ENCODE peak calls at places on chromosomes 5 and 9, in seven cellular contexts. One of them, this sample, is unnamed.

GRCh38 chr5:33788922-33789321 is 102.9 kb downstream of the ADAMTS12 start:
- DNase-seq in lower leg skin: no peak
- DNase-seq in GM23338: no peak
- DNase-seq in fibroblast of pulmonary artery: peak; percentile 96
- DNase-seq in HepG2: no peak
- DNase-seq in NB4: no peak
- DNase-seq in AG04449: peak; percentile 97
- DNase-seq in this sample: peak; percentile 96

GRCh38 chr5:139709587-139710369 is 61.6 kb downstream of the CXXC5 start:
- DNase-seq in lower leg skin: no peak
- DNase-seq in GM23338: peak; percentile 86
- DNase-seq in fibroblast of pulmonary artery: no peak
- DNase-seq in HepG2: no peak
- DNase-seq in NB4: peak; percentile 78
- DNase-seq in AG04449: no peak
- DNase-seq in this sample: peak; percentile 11

GRCh38 chr9:124001445-124001799 is 10.1 kb upstream of the LHX2 start:
- DNase-seq in lower leg skin: no peak
- DNase-seq in GM23338: no peak
- DNase-seq in fibroblast of pulmonary artery: no peak
- DNase-seq in HepG2: no peak
- DNase-seq in NB4: no peak
- DNase-seq in AG04449: no peak
- DNase-seq in this sample: no peak

GRCh38 chr5:106759581-106759980 is 911.2 kb downstream of the EFNA5 start:
- DNase-seq in lower leg skin: no peak
- DNase-seq in GM23338: no peak
- DNase-seq in fibroblast of pulmonary artery: peak; percentile 3
- DNase-seq in HepG2: no peak
- DNase-seq in NB4: no peak
- DNase-seq in AG04449: no peak
- DNase-seq in this sample: peak; percentile 1

GRCh38 chr9:99445377-99445891 is 223.4 kb downstream of the SEC61B start:
- DNase-seq in lower leg skin: peak; percentile 92
- DNase-seq in GM23338: no peak
- DNase-seq in fibroblast of pulmonary artery: peak; percentile 83
- DNase-seq in HepG2: no peak
- DNase-seq in NB4: no peak
- DNase-seq in AG04449: peak; percentile 83
- DNase-seq in this sample: peak; percentile 31

GRCh38 chr5:33148076-33148501 is 292.7 kb upstream of the TARS1 start:
- DNase-seq in lower leg skin: no peak
- DNase-seq in GM23338: no peak
- DNase-seq in fibroblast of pulmonary artery: peak; percentile 88
- DNase-seq in HepG2: peak; percentile 14
- DNase-seq in NB4: no peak
- DNase-seq in AG04449: peak; percentile 82
- DNase-seq in this sample: peak; percentile 76

GRCh38 chr9:35073276-35073607 is 817 bp upstream of the VCP start:
- DNase-seq in lower leg skin: peak; percentile 50
- DNase-seq in GM23338: no peak
- DNase-seq in fibroblast of pulmonary artery: no peak
- DNase-seq in HepG2: no peak
- DNase-seq in NB4: no peak
- DNase-seq in AG04449: no peak
- DNase-seq in this sample: no peak

GRCh38 chr9:110623462-110624025 is 44.0 kb upstream of the SVEP1 start:
- DNase-seq in lower leg skin: no peak
- DNase-seq in GM23338: peak; percentile 79
- DNase-seq in fibroblast of pulmonary artery: peak; percentile 80
- DNase-seq in HepG2: peak; percentile 55
- DNase-seq in NB4: peak; percentile 60
- DNase-seq in AG04449: no peak
- DNase-seq in this sample: peak; percentile 78

GRCh38 chr5:114122852-114123251 is 239.0 kb upstream of the KCNN2 start:
- DNase-seq in lower leg skin: no peak
- DNase-seq in GM23338: no peak
- DNase-seq in fibroblast of pulmonary artery: no peak
- DNase-seq in HepG2: no peak
- DNase-seq in NB4: no peak
- DNase-seq in AG04449: no peak
- DNase-seq in this sample: no peak

GRCh38 chr5:96434201-96434645 is 1.2 kb upstream of the PCSK1 start:
- DNase-seq in lower leg skin: no peak
- DNase-seq in GM23338: peak; percentile 93
- DNase-seq in fibroblast of pulmonary artery: peak; percentile 87
- DNase-seq in HepG2: peak; percentile 48
- DNase-seq in NB4: peak; percentile 72
- DNase-seq in AG04449: peak; percentile 10
- DNase-seq in this sample: peak; percentile 72

GRCh38 chr9:134390947-134391318 is 64.7 kb downstream of the RXRA start:
- DNase-seq in lower leg skin: no peak
- DNase-seq in GM23338: no peak
- DNase-seq in fibroblast of pulmonary artery: no peak
- DNase-seq in HepG2: no peak
- DNase-seq in NB4: no peak
- DNase-seq in AG04449: no peak
- DNase-seq in this sample: no peak

GRCh38 chr9:81823672-81824554 is 104.3 kb upstream of the SPATA31D4 start:
- DNase-seq in lower leg skin: no peak
- DNase-seq in GM23338: no peak
- DNase-seq in fibroblast of pulmonary artery: no peak
- DNase-seq in HepG2: no peak
- DNase-seq in NB4: no peak
- DNase-seq in AG04449: no peak
- DNase-seq in this sample: no peak

GRCh38 chr5:111932628-111933027 is 175.6 kb upstream of the NREP start:
- DNase-seq in lower leg skin: no peak
- DNase-seq in GM23338: no peak
- DNase-seq in fibroblast of pulmonary artery: no peak
- DNase-seq in HepG2: no peak
- DNase-seq in NB4: no peak
- DNase-seq in AG04449: no peak
- DNase-seq in this sample: no peak

GRCh38 chr5:157323107-157323706 is 57.3 kb downstream of the CYFIP2 start:
- DNase-seq in lower leg skin: no peak
- DNase-seq in GM23338: peak; percentile 60
- DNase-seq in fibroblast of pulmonary artery: no peak
- DNase-seq in HepG2: no peak
- DNase-seq in NB4: no peak
- DNase-seq in AG04449: no peak
- DNase-seq in this sample: no peak

GRCh38 chr9:112034216-112034611 is 137.6 kb downstream of the UGCG start:
- DNase-seq in lower leg skin: no peak
- DNase-seq in GM23338: no peak
- DNase-seq in fibroblast of pulmonary artery: no peak
- DNase-seq in HepG2: no peak
- DNase-seq in NB4: no peak
- DNase-seq in AG04449: no peak
- DNase-seq in this sample: no peak

GRCh38 chr5:68182534-68182933 is 33.0 kb upstream of the PIK3R1 start:
- DNase-seq in lower leg skin: no peak
- DNase-seq in GM23338: no peak
- DNase-seq in fibroblast of pulmonary artery: no peak
- DNase-seq in HepG2: no peak
- DNase-seq in NB4: no peak
- DNase-seq in AG04449: no peak
- DNase-seq in this sample: no peak

GRCh38 chr5:68189171-68189570 is 26.4 kb upstream of the PIK3R1 start:
- DNase-seq in lower leg skin: no peak
- DNase-seq in GM23338: no peak
- DNase-seq in fibroblast of pulmonary artery: no peak
- DNase-seq in HepG2: no peak
- DNase-seq in NB4: no peak
- DNase-seq in AG04449: no peak
- DNase-seq in this sample: no peak

GRCh38 chr5:68192679-68193060 is 22.9 kb upstream of the PIK3R1 start:
- DNase-seq in lower leg skin: no peak
- DNase-seq in GM23338: no peak
- DNase-seq in fibroblast of pulmonary artery: no peak
- DNase-seq in HepG2: no peak
- DNase-seq in NB4: no peak
- DNase-seq in AG04449: no peak
- DNase-seq in this sample: no peak

GRCh38 chr5:68189613-68190012 is 25.9 kb upstream of the PIK3R1 start:
- DNase-seq in lower leg skin: no peak
- DNase-seq in GM23338: no peak
- DNase-seq in fibroblast of pulmonary artery: no peak
- DNase-seq in HepG2: no peak
- DNase-seq in NB4: no peak
- DNase-seq in AG04449: no peak
- DNase-seq in this sample: no peak

DNA sequence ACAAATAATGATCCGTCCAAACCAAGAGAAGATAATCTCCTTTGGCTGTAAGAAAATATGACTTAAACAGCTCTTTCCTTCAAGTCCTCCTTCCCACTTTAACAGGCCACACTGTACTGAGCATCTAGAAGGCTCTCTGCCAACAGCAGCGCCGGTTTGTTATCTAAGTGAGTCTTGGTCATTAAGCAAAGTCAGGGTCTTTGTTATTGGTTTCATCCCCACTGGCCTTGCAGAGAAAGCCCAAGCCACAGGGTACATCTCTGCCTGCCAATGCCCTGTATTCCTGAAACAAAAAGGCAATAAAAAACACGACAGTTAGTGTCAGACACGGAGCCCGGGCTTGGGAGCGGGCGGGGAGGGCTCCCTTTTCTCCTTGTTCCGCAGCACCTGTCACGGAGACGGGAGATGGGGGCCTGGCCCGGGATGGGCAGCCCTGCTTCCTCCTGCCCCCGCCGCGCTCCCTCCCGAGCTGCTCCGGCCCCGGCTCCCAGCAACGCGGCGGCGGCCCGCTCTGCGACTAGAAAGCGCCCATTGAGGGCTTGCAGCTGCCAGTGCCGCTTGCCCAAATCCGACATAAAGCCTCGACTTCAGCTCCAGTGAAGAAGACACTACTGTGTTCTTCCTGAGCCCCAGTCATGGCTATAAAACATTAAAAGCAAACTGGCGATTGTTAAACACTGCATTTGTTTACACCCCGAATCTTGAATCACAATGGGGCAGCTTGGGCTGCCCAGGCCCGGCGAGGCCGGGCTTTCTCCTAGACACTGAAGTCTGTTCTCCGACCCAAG is 28.1 kb upstream of the PIK3R1 start:
- DNase-seq in lower leg skin: no peak
- DNase-seq in GM23338: peak; percentile 75
- DNase-seq in fibroblast of pulmonary artery: peak; percentile 37
- DNase-seq in HepG2: no peak
- DNase-seq in NB4: no peak
- DNase-seq in AG04449: no peak
- DNase-seq in this sample: peak; percentile 46
- H3K4me3 ChIP-seq in lower leg skin: no peak overlapping the region
- H3K4me3 ChIP-seq in GM23338: peak overlapping the region; percentile 54
- H3K4me3 ChIP-seq in fibroblast of pulmonary artery: no peak overlapping the region
- H3K4me3 ChIP-seq in HepG2: no peak overlapping the region
- H3K4me3 ChIP-seq in NB4: no peak overlapping the region
- H3K4me3 ChIP-seq in AG04449: no peak overlapping the region
- H3K4me3 ChIP-seq in this sample: peak overlapping the region; percentile 2

GRCh38 chr9:17134843-17135577 is at the start of gene CNTLN:
- DNase-seq in lower leg skin: peak; percentile 99
- DNase-seq in GM23338: peak; percentile 94
- DNase-seq in fibroblast of pulmonary artery: peak; percentile 94
- DNase-seq in HepG2: peak; percentile 67
- DNase-seq in NB4: peak; percentile 97
- DNase-seq in AG04449: peak; percentile 24
- DNase-seq in this sample: peak; percentile 88
- TF ChIP-seq CTCF in lower leg skin: no peak
- TF ChIP-seq CTCF in GM23338: no peak
- TF ChIP-seq CTCF in fibroblast of pulmonary artery: no peak
- TF ChIP-seq CTCF in HepG2: no peak
- TF ChIP-seq CTCF in NB4: no peak
- TF ChIP-seq CTCF in AG04449: no peak
- TF ChIP-seq CTCF in this sample: no peak

GRCh38 chr9:92404437-92404836 is at the start of gene OGN:
- DNase-seq in lower leg skin: no peak
- DNase-seq in GM23338: no peak
- DNase-seq in fibroblast of pulmonary artery: peak; percentile 24
- DNase-seq in HepG2: no peak
- DNase-seq in NB4: no peak
- DNase-seq in AG04449: peak; percentile 21
- DNase-seq in this sample: no peak
- H3K4me3 ChIP-seq in lower leg skin: no peak within 1 kb of the TSS
- H3K4me3 ChIP-seq in GM23338: no peak within 1 kb of the TSS
- H3K4me3 ChIP-seq in fibroblast of pulmonary artery: no peak within 1 kb of the TSS
- H3K4me3 ChIP-seq in HepG2: no peak within 1 kb of the TSS
- H3K4me3 ChIP-seq in NB4: no peak within 1 kb of the TSS
- H3K4me3 ChIP-seq in AG04449: no peak within 1 kb of the TSS
- H3K4me3 ChIP-seq in this sample: no peak within 1 kb of the TSS

DNA sequence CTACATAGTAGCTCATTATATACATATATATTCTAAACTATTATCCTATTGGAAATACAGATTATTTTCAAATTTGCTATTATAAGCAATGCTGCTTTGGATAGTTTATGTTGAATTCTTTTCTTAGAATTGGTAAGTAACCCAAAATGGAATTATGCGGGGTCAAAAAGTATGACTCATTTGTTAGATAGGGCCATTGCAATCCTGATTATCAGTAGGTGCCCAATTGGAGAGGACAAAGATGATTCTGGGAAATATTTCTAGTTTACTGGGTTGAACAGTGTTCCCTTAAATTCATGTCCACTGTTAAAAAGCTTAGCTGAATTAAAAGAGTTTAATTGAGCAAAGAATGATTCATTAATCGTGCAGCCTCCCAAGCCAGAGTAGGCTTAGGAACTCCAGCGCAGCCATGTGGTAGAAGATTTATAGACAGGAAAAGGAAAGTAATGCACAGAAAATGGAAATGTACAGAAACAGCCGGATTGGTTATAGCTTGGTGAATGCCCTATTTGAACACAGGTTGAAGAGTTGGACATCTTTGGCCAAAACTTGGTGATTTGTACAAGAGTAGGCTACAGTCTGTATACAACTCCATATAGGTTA is 81.8 kb downstream of the GDNF start:
- DNase-seq in lower leg skin: no peak
- DNase-seq in GM23338: no peak
- DNase-seq in fibroblast of pulmonary artery: no peak
- DNase-seq in HepG2: no peak
- DNase-seq in NB4: no peak
- DNase-seq in AG04449: no peak
- DNase-seq in this sample: no peak
- TF ChIP-seq CTCF in lower leg skin: no peak
- TF ChIP-seq CTCF in GM23338: peak; percentile 37
- TF ChIP-seq CTCF in fibroblast of pulmonary artery: peak; percentile 20
- TF ChIP-seq CTCF in HepG2: no peak
- TF ChIP-seq CTCF in NB4: no peak
- TF ChIP-seq CTCF in AG04449: no peak
- TF ChIP-seq CTCF in this sample: peak; percentile 29

GRCh38 chr5:67222243-67223033 is 25.8 kb upstream of the CD180 start:
- DNase-seq in lower leg skin: no peak
- DNase-seq in GM23338: no peak
- DNase-seq in fibroblast of pulmonary artery: no peak
- DNase-seq in HepG2: no peak
- DNase-seq in NB4: no peak
- DNase-seq in AG04449: no peak
- DNase-seq in this sample: no peak
- H3K4me3 ChIP-seq in lower leg skin: no peak overlapping the region
- H3K4me3 ChIP-seq in GM23338: no peak overlapping the region
- H3K4me3 ChIP-seq in fibroblast of pulmonary artery: no peak overlapping the region
- H3K4me3 ChIP-seq in HepG2: no peak overlapping the region
- H3K4me3 ChIP-seq in NB4: no peak overlapping the region
- H3K4me3 ChIP-seq in AG04449: no peak overlapping the region
- H3K4me3 ChIP-seq in this sample: no peak overlapping the region

This sample was measured in fibroblast of villous mesenchyme.